ENCODE peak calls at places on chromosomes 6 and 20, in four cellular contexts. H, L, M and A are unnamed samples.

GRCh38 chr20:801678-802077 is 31.8 kb upstream of the FAM110A start:
- DNase-seq in H (no peak), L (no peak), M (no peak), A (no peak)

GRCh38 chr6:133241088-133241900 is at the start of gene EYA4:
- DNase-seq in H (peak), L (peak), M (no peak), A (peak)

GRCh38 chr20:33933469-33933909 is 60.2 kb upstream of the RALY start:
- DNase-seq in H (peak), L (peak), M (no peak), A (peak)

GRCh38 chr6:111668410-111668809 is 62.7 kb upstream of the TRAF3IP2 start:
- DNase-seq in H (no peak), L (no peak), M (no peak), A (no peak)

GRCh38 chr6:151690768-151691562 is 116.5 kb upstream of the ESR1 start:
- DNase-seq in H (no peak), L (peak), M (no peak), A (peak)

GRCh38 chr6:25485820-25486559 is 166.0 kb upstream of the SCGN start:
- DNase-seq in H (peak), L (peak), M (no peak), A (no peak)

GRCh38 chr20:24984963-24985640 is 7.4 kb downstream of the APMAP start:
- DNase-seq in H (no peak), L (no peak), M (no peak), A (no peak)

GRCh38 chr20:44200371-44200770 is 10.2 kb downstream of the OSER1 start:
- DNase-seq in H (no peak), L (no peak), M (no peak), A (no peak)

GRCh38 chr20:34982270-34983088 is 26.8 kb downstream of the MYH7B start:
- DNase-seq in H (no peak), L (no peak), M (no peak), A (no peak)

GRCh38 chr6:158959552-158959951 is 40.5 kb downstream of the RSPH3 start:
- DNase-seq in H (no peak), L (no peak), M (no peak), A (no peak)

GRCh38 chr6:166786704-166787293 is 159.7 kb upstream of the RPS6KA2 start:
- DNase-seq in H (peak), L (peak), M (peak), A (peak)

GRCh38 chr6:44630125-44631028 is 242.9 kb downstream of the CDC5L start:
- DNase-seq in H (peak), L (peak), M (no peak), A (peak)

GRCh38 chr6:126232671-126233070 is 107.2 kb upstream of the CENPW start:
- DNase-seq in H (no peak), L (peak), M (no peak), A (no peak)

DNA sequence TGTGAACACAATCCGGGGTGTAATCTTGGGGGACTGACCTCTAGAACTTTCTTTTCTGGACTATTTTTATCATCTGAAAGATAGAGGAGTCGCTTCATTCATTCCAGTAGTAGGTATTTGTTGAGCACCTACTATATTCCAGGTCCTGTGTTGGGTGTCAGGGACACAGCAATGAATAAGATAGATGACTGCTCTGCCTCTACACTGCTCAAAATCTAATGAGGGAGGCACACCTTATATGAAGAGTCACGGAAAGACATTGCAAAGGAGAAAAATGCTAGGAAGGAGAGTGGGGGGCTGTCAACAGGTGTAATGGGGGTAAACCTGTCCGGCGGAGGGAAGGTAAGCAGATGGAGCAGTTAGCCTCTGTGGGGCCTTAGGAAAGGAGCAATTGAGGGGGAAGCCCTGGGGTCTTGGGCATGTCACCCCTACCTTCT is 8.8 kb upstream of the COMMD7 start:
- DNase-seq in H (no peak), L (no peak), M (no peak), A (no peak)
- H2AFZ ChIP-seq in H (no peak), L (no peak), M (no peak), A (peak)

GRCh38 chr6:137492771-137493217 is 1.4 kb downstream of the OLIG3 start:
- DNase-seq in H (no peak), L (no peak), M (no peak), A (no peak)
- TF ChIP-seq EZH2 in H (peak), L (peak), M (no peak), A (peak)

GRCh38 chr6:28002181-28002580 is 45.1 kb downstream of the OR2B6 start:
- DNase-seq in H (no peak), L (no peak), M (no peak), A (no peak)
- H3K4me3 ChIP-seq in H (no peak), L (no peak), M (no peak), A (no peak)

GRCh38 chr20:2807019-2807418 is 6.6 kb upstream of the CPXM1 start:
- DNase-seq in H (no peak), L (no peak), M (no peak), A (no peak)

GRCh38 chr20:2806351-2806701 is 5.9 kb upstream of the CPXM1 start:
- DNase-seq in H (no peak), L (no peak), M (no peak), A (no peak)

GRCh38 chr20:2804041-2804828 is 3.8 kb upstream of the CPXM1 start:
- DNase-seq in H (no peak), L (no peak), M (no peak), A (no peak)

GRCh38 chr20:2805682-2806350 is 5.4 kb upstream of the CPXM1 start:
- DNase-seq in H (no peak), L (no peak), M (no peak), A (no peak)

DNA sequence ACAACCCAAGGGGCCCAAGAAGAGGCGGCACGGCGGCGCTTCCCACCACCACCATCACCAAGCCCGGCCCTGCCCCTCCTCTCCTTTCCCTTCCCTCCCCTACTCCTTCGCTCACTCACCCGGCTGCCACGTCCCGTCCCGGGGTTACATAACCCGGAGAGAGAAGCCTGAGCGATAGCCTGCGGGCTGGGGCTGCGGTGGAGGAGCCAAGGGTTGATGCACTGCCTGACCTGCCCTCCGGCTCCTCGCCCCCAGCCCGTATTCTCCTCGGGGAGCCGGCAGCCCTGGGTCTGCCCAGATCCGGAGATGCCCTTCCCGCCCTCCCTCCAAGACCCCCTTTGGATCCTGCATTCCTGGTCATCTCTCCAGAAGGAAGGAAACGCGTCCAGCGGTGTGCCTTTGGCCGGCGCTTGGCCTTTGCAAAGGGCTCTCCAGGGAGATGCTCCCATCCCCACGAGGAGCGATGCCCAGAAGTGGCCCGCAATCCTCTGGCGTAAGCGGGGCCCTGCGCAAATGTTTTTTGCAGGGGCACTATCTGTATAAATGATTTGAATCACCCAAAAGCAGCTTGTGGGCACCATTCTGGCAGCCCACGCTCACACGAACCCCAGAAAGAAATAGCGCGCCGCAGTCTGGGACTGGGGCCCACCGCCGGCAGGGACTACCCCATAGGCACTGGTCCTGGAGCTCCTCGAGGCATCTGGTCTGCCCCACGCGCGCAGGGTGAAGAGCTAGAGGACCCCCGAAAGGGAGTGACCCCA is 4.7 kb upstream of the CPXM1 start:
- DNase-seq in H (no peak), L (no peak), M (no peak), A (no peak)
- H2AFZ ChIP-seq in H (no peak), L (no peak), M (no peak), A (no peak)

GRCh38 chr20:41364236-41364855 is 2.3 kb downstream of the EMILIN3 start:
- DNase-seq in H (no peak), L (no peak), M (no peak), A (no peak)

GRCh38 chr20:41364967-41365765 is 1.5 kb downstream of the EMILIN3 start:
- DNase-seq in H (no peak), L (no peak), M (no peak), A (no peak)

GRCh38 chr20:41367393-41367695 is 726 bp upstream of the EMILIN3 start:
- DNase-seq in H (no peak), L (no peak), M (no peak), A (no peak)

GRCh38 chr20:41366546-41367392 is at the start of gene EMILIN3:
- DNase-seq in H (peak), L (no peak), M (no peak), A (no peak)

GRCh38 chr20:41365785-41366545 is 653 bp downstream of the EMILIN3 start:
- DNase-seq in H (peak), L (no peak), M (no peak), A (no peak)
- TF ChIP-seq EZH2 in H (no peak), L (peak), M (no peak), A (peak)

GRCh38 chr6:13573255-13573654 is 1.1 kb upstream of the SIRT5 start:
- DNase-seq in H (no peak), L (no peak), M (no peak), A (no peak)
- H3K4me3 ChIP-seq in H (peak), L (peak), M (peak), A (peak)

DNA sequence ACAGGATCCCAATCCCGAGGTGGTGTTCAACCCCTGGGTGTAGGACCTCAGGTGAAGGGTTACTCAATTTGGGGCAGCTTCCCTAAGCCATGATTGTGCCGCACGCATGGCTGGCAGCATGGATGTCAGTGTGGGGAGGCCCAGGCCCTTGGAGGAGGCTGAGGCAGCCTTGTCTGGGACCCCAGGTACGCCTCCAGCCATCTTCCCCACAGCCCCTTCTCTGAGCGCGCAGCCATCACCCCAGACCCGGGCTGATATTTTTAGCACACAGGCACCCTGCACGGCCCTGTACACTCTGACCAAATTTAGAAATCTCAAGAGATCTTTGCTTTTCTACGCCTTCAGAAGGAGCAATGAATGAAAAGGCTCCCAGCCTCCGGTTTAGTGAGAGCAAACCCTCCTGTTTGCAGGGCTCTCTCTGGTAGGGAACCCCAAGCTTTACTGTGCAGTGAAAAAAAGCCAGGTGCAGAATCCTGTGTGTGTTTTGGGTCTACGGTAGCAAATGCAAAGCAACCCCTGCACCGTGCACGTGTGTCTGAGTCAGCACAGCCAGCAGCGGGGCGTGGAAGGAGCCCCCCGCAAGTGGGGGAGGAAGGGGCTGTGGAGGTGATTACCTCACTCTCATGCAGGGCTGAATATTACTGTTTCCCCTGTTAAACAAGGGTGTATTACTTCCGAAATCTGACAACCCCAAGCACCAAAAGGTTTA is 44.3 kb downstream of the CTCFL start:
- DNase-seq in H (no peak), L (no peak), M (no peak), A (no peak)
- H2AFZ ChIP-seq in H (no peak), L (no peak), M (no peak), A (no peak)

GRCh38 chr6:149990109-149990671 is 26.4 kb downstream of the ULBP1 start:
- DNase-seq in H (no peak), L (no peak), M (no peak), A (no peak)

GRCh38 chr6:149987602-149988107 is 23.9 kb downstream of the ULBP1 start:
- DNase-seq in H (no peak), L (no peak), M (no peak), A (no peak)

GRCh38 chr6:149991838-149992237 is 28.1 kb downstream of the ULBP1 start:
- DNase-seq in H (no peak), L (no peak), M (no peak), A (no peak)

GRCh38 chr6:149988550-149989336 is 25.0 kb downstream of the ULBP1 start:
- DNase-seq in H (no peak), L (no peak), M (no peak), A (no peak)

GRCh38 chr6:149990672-149991402 is 27.1 kb downstream of the ULBP1 start:
- DNase-seq in H (peak), L (no peak), M (no peak), A (no peak)
- TF ChIP-seq EZH2 in H (peak), L (no peak), M (no peak), A (no peak)